ENCODE peak calls at places on chromosome 18, in six cellular contexts. Y is adrenal gland, F is GM23338, X is cardiac fibroblast, S is heart right ventricle, G is foreskin fibroblast. V is an unnamed sample.

GRCh38 chr18:66728951-66729350 is 125.1 kb upstream of the CDH19 start:
- DNase-seq in F (no peak), G (no peak), Y (no peak), X (no peak), S (peak), V (no peak)

GRCh38 chr18:55869965-55870585 is 282.1 kb upstream of the TCF4 start:
- DNase-seq in G (peak), S (no peak), X (peak), Y (no peak), F (no peak), V (no peak)

GRCh38 chr18:44671914-44672313 is 8.8 kb upstream of the SETBP1 start:
- DNase-seq in S (no peak), G (no peak), X (no peak), F (no peak), Y (no peak), V (no peak)

GRCh38 chr18:29309352-29309751 is 1132.4 kb upstream of the CDH2 start:
- DNase-seq in F (no peak), S (no peak), X (no peak), G (no peak), Y (no peak), V (no peak)

GRCh38 chr18:8706981-8707940 is 1.9 kb downstream of the MTCL1 start:
- DNase-seq in X (peak), S (peak), F (peak), Y (no peak), G (no peak), V (peak)

GRCh38 chr18:76765649-76766048 is 56.7 kb upstream of the ZNF236 start:
- DNase-seq in G (no peak), S (no peak), F (no peak), X (peak), Y (no peak), V (no peak)

GRCh38 chr18:22128954-22129353 is 40.4 kb upstream of the GATA6 start:
- DNase-seq in S (no peak), Y (no peak), X (no peak), G (no peak), F (no peak), V (no peak)

GRCh38 chr18:41721103-41721502 is 233.9 kb upstream of the PIK3C3 start:
- DNase-seq in S (no peak), X (no peak), F (no peak), Y (no peak), G (no peak), V (no peak)

GRCh38 chr18:36376361-36376760 is 78.8 kb downstream of the FHOD3 start:
- DNase-seq in G (peak), Y (no peak), S (no peak), X (peak), F (no peak), V (no peak)

GRCh38 chr18:67239826-67240225 is 276.7 kb downstream of the DSEL start:
- DNase-seq in X (no peak), Y (no peak), S (no peak), G (no peak), F (no peak), V (no peak)

GRCh38 chr18:58144671-58145285 is 100.8 kb downstream of the NEDD4L start:
- DNase-seq in G (no peak), Y (no peak), F (no peak), X (no peak), S (no peak), V (no peak)
- TF ChIP-seq CTCF in G (no peak), Y (no peak), F (no peak), X (no peak), S (no peak), V (no peak)

DNA sequence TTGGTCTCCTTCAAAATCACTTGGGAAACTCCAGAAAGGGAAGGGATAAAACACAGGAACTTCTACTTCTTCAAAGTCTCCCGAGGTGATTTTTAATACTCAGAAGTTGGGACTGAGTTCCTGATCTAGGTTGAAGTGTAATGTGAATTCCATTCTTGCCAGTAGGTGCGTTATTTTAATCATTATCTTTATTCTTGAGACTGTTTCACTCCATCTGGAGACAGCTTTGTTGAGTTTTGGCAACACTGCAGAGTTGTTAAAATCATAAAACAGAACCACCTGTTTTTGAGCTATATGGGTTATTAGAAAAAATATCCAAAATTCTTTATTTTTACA is 22.0 kb downstream of the ATP8B1 start:
- DNase-seq in S (no peak), X (no peak), G (no peak), F (no peak), Y (no peak), V (no peak)
- H3K4me3 ChIP-seq in S (no peak), X (no peak), G (no peak), F (no peak), Y (no peak), V (no peak)

DNA sequence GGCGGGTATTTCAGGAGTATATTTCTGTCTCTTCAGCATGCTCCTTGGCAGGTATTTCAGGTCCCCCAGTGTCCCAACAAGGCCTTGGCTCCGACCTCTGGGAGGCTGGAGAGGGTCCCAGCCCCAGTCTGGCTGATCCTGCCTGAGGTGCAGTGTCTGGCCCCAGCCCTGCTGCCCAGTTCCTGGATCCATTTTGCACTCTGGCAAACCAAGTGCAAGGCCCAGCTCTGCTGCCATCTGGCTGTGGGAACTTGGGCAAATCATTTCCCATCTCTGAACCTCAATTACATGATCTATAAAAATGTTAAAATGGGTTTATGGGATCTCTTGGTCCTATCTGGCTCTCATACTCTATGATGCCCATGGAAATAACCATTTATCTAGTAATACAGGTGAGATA is 63.6 kb downstream of the ZBTB7C start:
- DNase-seq in F (peak), Y (no peak), G (no peak), S (no peak), X (peak), V (no peak)
- TF ChIP-seq CTCF in F (peak), Y (peak), G (peak), S (peak), X (peak), V (peak)

GRCh38 chr18:40417501-40417900 is 1537.5 kb upstream of the PIK3C3 start:
- DNase-seq in X (no peak), S (no peak), F (no peak), G (no peak), Y (no peak), V (no peak)
- H3K4me3 ChIP-seq in X (no peak), S (no peak), F (no peak), G (no peak), Y (no peak), V (no peak)

GRCh38 chr18:62659698-62660097 is 55.6 kb upstream of the PHLPP1 start:
- DNase-seq in G (no peak), S (no peak), X (no peak), F (peak), Y (no peak), V (no peak)
- TF ChIP-seq CTCF in G (no peak), S (no peak), X (no peak), F (peak), Y (no peak), V (no peak)

GRCh38 chr18:58668897-58669296 is 2.4 kb upstream of the MALT1 start:
- DNase-seq in G (peak), X (peak), S (no peak), Y (no peak), F (no peak), V (no peak)
- H3K4me3 ChIP-seq in G (no peak), X (no peak), S (no peak), Y (no peak), F (no peak), V (no peak)